ENCODE peak calls at places on chromosome 3, in seven cellular contexts. R is Right ventricle myocardium superior; N is activated CD8-positive, alpha-beta memory T cell treated with anti-CD3 and anti-CD28 coated beads, Interleukin-2, amount 10 ng/mL, durations not matched to agents 7 days and 5 days; X is HT1080; K is AG08396; A is epithelial cell of prostate; P is iPS-NIHi11. O is an unnamed sample.

GRCh38 chr3:180804871-180805430 is 107.5 kb upstream of the FXR1 start:
- DNase-seq in P (peak; percentile 68), K (peak; percentile 47), A (no peak), N (no peak), X (peak; percentile 43), R (no peak), O (peak; percentile 61)

GRCh38 chr3:113242091-113242581 is 30.8 kb downstream of the BOC start:
- DNase-seq in R (no peak), N (no peak), P (no peak), X (peak; percentile 96), K (no peak), A (no peak), O (no peak)

GRCh38 chr3:143002083-143002712 is 828 bp downstream of the U2SURP start:
- DNase-seq in R (no peak), A (no peak), K (no peak), X (peak; percentile 57), N (peak; percentile 56), P (peak; percentile 17), O (peak; percentile 59)

GRCh38 chr3:17078885-17079465 is 194.2 kb downstream of the PLCL2 start:
- DNase-seq in P (no peak), X (no peak), K (no peak), A (no peak), R (no peak), N (no peak), O (no peak)

GRCh38 chr3:22922317-22922716 is 280.8 kb upstream of the UBE2E2 start:
- DNase-seq in X (peak; percentile 10), R (no peak), P (peak; percentile 14), K (no peak), A (no peak), N (no peak), O (peak; percentile 18)

GRCh38 chr3:157953565-157953964 is 152.7 kb downstream of the SHOX2 start:
- DNase-seq in P (no peak), N (no peak), R (no peak), K (no peak), X (no peak), A (no peak), O (no peak)

GRCh38 chr3:113245775-113246174 is 34.4 kb downstream of the BOC start:
- DNase-seq in R (peak; percentile 64), N (no peak), K (no peak), X (peak; percentile 37), P (no peak), A (no peak), O (no peak)

GRCh38 chr3:100159564-100160153 is 45.4 kb upstream of the FILIP1L start:
- DNase-seq in P (no peak), R (no peak), A (no peak), N (no peak), X (peak; percentile 38), K (peak; percentile 37), O (peak; percentile 67)

GRCh38 chr3:42683875-42684593 is 1.3 kb upstream of the KLHL40 start:
- DNase-seq in X (peak; percentile 86), K (peak; percentile 97), A (peak; percentile 95), R (peak; percentile 68), P (peak; percentile 62), N (peak; percentile 53), O (peak; percentile 89)

GRCh38 chr3:52934626-52935530 is 37.5 kb upstream of the STIMATE start:
- DNase-seq in N (peak; percentile 74), A (no peak), K (peak; percentile 67), P (peak; percentile 72), R (no peak), X (peak; percentile 46), O (peak; percentile 32)